ENCODE peak calls at places on chromosomes 4 and X, in ten cellular contexts. H, L, D, O, N, J, K, B, U and V are unnamed samples.

GRCh38 chr4:147085796-147086195 is 140.1 kb upstream of the TTC29 start:
- DNase-seq in N (no peak), L (no peak), H (no peak), U (no peak), O (no peak), J (no peak), K (no peak), B (no peak), D (peak; percentile 56), V (no peak)

GRCh38 chr4:148071009-148071408 is 339.1 kb downstream of the ARHGAP10 start:
- DNase-seq in L (no peak), O (no peak), D (no peak), H (no peak), B (no peak), U (no peak), K (no peak), J (no peak), N (no peak), V (peak; percentile 53)

GRCh38 chr4:82124365-82124764 is 249.4 kb downstream of the HNRNPD start:
- DNase-seq in O (no peak), L (no peak), B (no peak), J (no peak), K (no peak), H (no peak), N (no peak), U (no peak), D (no peak), V (no peak)

GRCh38 chrX:140190441-140191108 is 225.3 kb upstream of the CXorf66 start:
- DNase-seq in O (peak; percentile 21), B (no peak), J (no peak), K (no peak), U (peak; percentile 1), D (no peak), L (peak; percentile 22), N (no peak), H (peak; percentile 12), V (no peak)

GRCh38 chr4:159252491-159252890 is 149.6 kb downstream of the RAPGEF2 start:
- DNase-seq in U (no peak), N (no peak), O (no peak), D (no peak), J (no peak), B (no peak), L (peak; percentile 52), K (no peak), H (no peak), V (no peak)

GRCh38 chr4:119300072-119300387 is 21.9 kb downstream of the FABP2 start:
- DNase-seq in J (peak; percentile 43), D (peak; percentile 75), N (no peak), O (peak; percentile 57), U (peak; percentile 59), K (no peak), L (peak; percentile 64), B (no peak), H (no peak), V (peak; percentile 27)

GRCh38 chrX:96389314-96390048 is 295.2 kb upstream of the DIAPH2 start:
- DNase-seq in J (no peak), O (no peak), L (no peak), D (no peak), N (no peak), B (no peak), U (peak; percentile 47), H (no peak), K (no peak), V (no peak)

GRCh38 chr4:178340468-178340867 is 898.2 kb upstream of the AGA start:
- DNase-seq in N (no peak), D (no peak), J (no peak), B (no peak), O (no peak), H (no peak), L (no peak), U (no peak), K (no peak), V (no peak)

GRCh38 chr4:156779046-156779445 is 192.6 kb downstream of the PDGFC start:
- DNase-seq in J (no peak), K (no peak), B (no peak), O (no peak), U (peak; percentile 54), H (peak; percentile 74), N (no peak), L (peak; percentile 67), D (peak; percentile 68), V (no peak)

GRCh38 chr4:184199780-184200179 is 17.9 kb downstream of the ENPP6 start:
- DNase-seq in K (no peak), N (no peak), B (no peak), D (no peak), J (no peak), H (no peak), L (no peak), U (no peak), O (no peak), V (no peak)

GRCh38 chr4:176995-177394 is 52.7 kb downstream of the ZNF718 start:
- DNase-seq in D (no peak), J (no peak), L (no peak), O (no peak), N (no peak), B (no peak), K (no peak), H (no peak), U (no peak), V (no peak)

GRCh38 chr4:123397276-123398150 is 918 bp downstream of the SPRY1 start:
- DNase-seq in L (peak; percentile 52), N (no peak), K (peak; percentile 48), B (peak; percentile 88), O (peak; percentile 35), U (peak; percentile 42), J (peak; percentile 62), H (no peak), D (peak; percentile 21), V (peak; percentile 67)

GRCh38 chr4:159026329-159026728 is 76.5 kb upstream of the RAPGEF2 start:
- DNase-seq in L (no peak), N (no peak), J (no peak), K (no peak), B (no peak), H (no peak), U (no peak), O (no peak), D (no peak), V (no peak)

GRCh38 chrX:88613338-88613737 is 133.7 kb upstream of the CPXCR1 start:
- DNase-seq in B (peak; percentile 77), O (no peak), H (no peak), K (no peak), L (peak; percentile 17), J (peak; percentile 33), U (peak; percentile 2), N (no peak), D (no peak), V (no peak)

DNA sequence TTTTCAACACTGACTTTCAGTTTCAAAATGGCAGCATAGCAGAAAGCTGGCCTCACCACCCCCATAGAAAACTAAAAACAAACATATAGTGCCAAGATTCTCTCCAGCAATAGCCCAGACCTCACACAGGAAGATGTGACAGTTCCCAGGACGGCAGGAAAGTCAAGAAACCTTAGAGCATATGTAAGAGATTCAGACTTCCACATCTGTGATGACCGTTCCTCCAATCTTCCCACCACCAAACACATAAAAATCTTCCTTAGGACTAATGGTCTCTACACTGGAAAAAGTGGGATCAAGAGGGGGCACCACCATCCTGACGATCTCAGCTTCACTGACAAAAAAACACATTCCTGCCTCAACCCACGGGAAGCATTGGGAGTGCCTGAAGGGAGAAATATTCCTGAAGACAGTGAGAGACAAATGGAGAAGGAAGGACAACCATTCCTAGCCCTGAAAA is 134.1 kb upstream of the CPXCR1 start:
- DNase-seq in B (peak; percentile 21), O (no peak), K (no peak), D (no peak), L (no peak), J (no peak), U (no peak), H (no peak), N (no peak), V (no peak)
- TF ChIP-seq CTCF in B (no peak), O (no peak), K (no peak), D (no peak), L (no peak), J (no peak), U (no peak), H (no peak), N (no peak), V (no peak)

DNA sequence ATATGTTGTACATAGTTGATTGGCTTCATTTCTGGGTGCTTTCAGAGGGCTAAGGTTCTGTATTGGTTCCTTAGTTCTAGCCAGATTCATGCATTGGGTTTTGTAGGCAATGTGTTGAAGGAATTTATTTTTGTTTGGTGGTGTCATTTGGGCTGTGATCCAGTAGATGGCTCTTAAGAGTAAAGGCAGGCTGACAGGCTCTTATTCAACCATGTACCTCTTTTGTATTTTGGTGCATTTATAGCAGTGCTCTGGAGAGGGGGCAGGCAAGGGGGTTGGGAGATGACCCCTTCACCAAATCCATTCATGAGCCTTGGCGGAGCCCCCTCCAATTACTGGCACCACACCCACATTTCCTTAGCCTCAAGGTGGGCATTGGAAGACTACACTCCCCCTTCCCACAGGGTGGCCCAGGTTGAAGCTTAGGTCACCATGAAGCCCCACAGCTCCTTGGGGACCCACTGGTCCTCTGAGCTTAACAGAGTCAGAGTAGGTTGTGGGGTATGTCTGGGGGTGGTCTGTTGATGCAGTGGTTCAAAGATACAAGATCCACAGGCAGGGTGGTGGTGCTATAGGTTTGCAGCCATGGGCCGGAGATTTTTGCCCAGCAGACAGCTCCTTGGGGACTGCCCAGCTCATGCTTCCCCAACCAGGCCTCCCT is 143.0 kb upstream of the GNPDA2 start:
- DNase-seq in D (no peak), B (peak; percentile 12), O (no peak), U (peak; percentile 17), H (no peak), J (no peak), K (no peak), N (no peak), L (no peak), V (no peak)
- TF ChIP-seq CTCF in D (no peak), B (peak; percentile 37), O (no peak), U (peak; percentile 22), H (no peak), J (no peak), K (no peak), N (peak; percentile 24), L (no peak), V (peak; percentile 29)

DNA sequence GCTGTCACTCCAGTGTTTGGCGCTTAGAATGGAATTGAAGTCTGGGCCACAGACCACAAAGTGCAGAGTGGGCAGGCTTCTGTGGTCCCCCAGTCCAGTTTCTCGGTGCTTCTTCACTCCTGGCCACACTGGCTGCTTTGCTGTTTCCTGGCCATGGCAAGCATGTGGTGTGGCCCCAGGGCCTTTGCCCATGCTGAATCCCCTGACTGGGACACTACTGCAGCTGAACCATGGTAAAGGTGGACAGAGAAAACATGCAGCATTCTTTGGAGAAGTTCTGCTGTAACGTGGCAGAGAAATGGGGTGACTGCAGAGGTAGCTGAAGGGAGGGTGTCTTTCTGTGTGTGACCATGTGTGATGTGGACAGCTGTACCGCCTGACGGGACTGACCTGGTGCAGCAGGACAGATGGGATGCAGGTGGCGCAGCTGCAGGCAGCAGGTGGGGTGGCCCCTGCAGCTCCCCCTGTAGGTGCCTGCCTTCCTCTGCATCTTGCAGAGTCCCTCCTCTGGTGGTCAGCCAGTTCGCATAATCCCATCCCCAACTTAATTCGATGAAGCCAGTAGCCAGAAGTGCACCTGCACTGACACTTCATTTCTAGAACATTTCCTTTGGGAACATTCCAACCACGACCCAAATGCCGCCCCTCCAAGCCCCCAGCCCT is 13.2 kb upstream of the S100P start:
- DNase-seq in H (no peak), N (no peak), D (no peak), J (no peak), U (no peak), B (peak; percentile 46), K (peak; percentile 36), L (no peak), O (no peak), V (peak; percentile 52)
- TF ChIP-seq CTCF in H (no peak), N (no peak), D (no peak), J (no peak), U (no peak), B (peak; percentile 44), K (no peak), L (no peak), O (no peak), V (peak; percentile 93)

GRCh38 chr4:39435875-39436563 is 22.7 kb downstream of the RPL9 start:
- DNase-seq in N (no peak), K (no peak), L (peak; percentile 16), U (no peak), J (no peak), O (no peak), D (no peak), H (no peak), B (no peak), V (no peak)
- TF ChIP-seq CTCF in N (no peak), K (no peak), L (peak; percentile 25), U (peak; percentile 17), J (no peak), O (no peak), D (no peak), H (peak; percentile 27), B (peak; percentile 48), V (peak; percentile 59)